ENCODE peak calls at places on chromosomes 5 and 9, in eight cellular contexts. One of them, this sample, is unnamed. For H3K9me3, the result is how much of the 10 kb centered on the place peaks cover.

GRCh38 chr9:19975499-19975898 is 186.7 kb upstream of the SLC24A2 start:
- DNase-seq in pancreas: no peak
- DNase-seq in tibial artery: no peak
- DNase-seq in heart left ventricle: no peak
- DNase-seq in right cardiac atrium: no peak
- DNase-seq in H1: no peak
- DNase-seq in Karpas-422: no peak
- DNase-seq in BE2C: no peak
- DNase-seq in this sample: no peak

GRCh38 chr5:140056880-140057279 is 13.8 kb upstream of the NRG2 start:
- DNase-seq in pancreas: no peak
- DNase-seq in tibial artery: no peak
- DNase-seq in heart left ventricle: no peak
- DNase-seq in right cardiac atrium: no peak
- DNase-seq in H1: no peak
- DNase-seq in Karpas-422: no peak
- DNase-seq in BE2C: no peak
- DNase-seq in this sample: no peak

GRCh38 chr5:170585278-170585677 is 81.5 kb downstream of the KCNIP1 start:
- DNase-seq in pancreas: no peak
- DNase-seq in tibial artery: no peak
- DNase-seq in heart left ventricle: no peak
- DNase-seq in right cardiac atrium: no peak
- DNase-seq in H1: no peak
- DNase-seq in Karpas-422: no peak
- DNase-seq in BE2C: no peak
- DNase-seq in this sample: no peak

GRCh38 chr9:113614843-113615648 is 151.5 kb downstream of the RGS3 start:
- DNase-seq in pancreas: peak
- DNase-seq in tibial artery: peak
- DNase-seq in heart left ventricle: peak
- DNase-seq in right cardiac atrium: peak
- DNase-seq in H1: no peak
- DNase-seq in Karpas-422: no peak
- DNase-seq in BE2C: no peak
- DNase-seq in this sample: no peak

GRCh38 chr5:43017438-43017820 is 22.7 kb downstream of the ANXA2R start:
- DNase-seq in pancreas: no peak
- DNase-seq in tibial artery: no peak
- DNase-seq in heart left ventricle: peak
- DNase-seq in right cardiac atrium: peak
- DNase-seq in H1: no peak
- DNase-seq in Karpas-422: peak
- DNase-seq in BE2C: no peak
- DNase-seq in this sample: no peak

GRCh38 chr9:78439192-78439865 is 142.4 kb downstream of the PSAT1 start:
- DNase-seq in pancreas: peak
- DNase-seq in tibial artery: peak
- DNase-seq in heart left ventricle: peak
- DNase-seq in right cardiac atrium: peak
- DNase-seq in H1: peak
- DNase-seq in Karpas-422: peak
- DNase-seq in BE2C: peak
- DNase-seq in this sample: no peak

GRCh38 chr5:196350-196749 is 5.1 kb downstream of the LRRC14B start:
- DNase-seq in pancreas: no peak
- DNase-seq in tibial artery: no peak
- DNase-seq in heart left ventricle: no peak
- DNase-seq in right cardiac atrium: peak
- DNase-seq in H1: no peak
- DNase-seq in Karpas-422: no peak
- DNase-seq in BE2C: no peak
- DNase-seq in this sample: no peak

GRCh38 chr9:134372621-134373267 is 46.5 kb downstream of the RXRA start:
- DNase-seq in pancreas: no peak
- DNase-seq in tibial artery: peak
- DNase-seq in heart left ventricle: peak
- DNase-seq in right cardiac atrium: peak
- DNase-seq in H1: no peak
- DNase-seq in Karpas-422: no peak
- DNase-seq in BE2C: no peak
- DNase-seq in this sample: no peak

GRCh38 chr9:107249131-107249533 is 33.9 kb upstream of the RAD23B start:
- DNase-seq in pancreas: no peak
- DNase-seq in tibial artery: no peak
- DNase-seq in heart left ventricle: no peak
- DNase-seq in right cardiac atrium: no peak
- DNase-seq in H1: no peak
- DNase-seq in Karpas-422: no peak
- DNase-seq in BE2C: no peak
- DNase-seq in this sample: no peak

GRCh38 chr5:93721511-93721910 is 19.9 kb downstream of the POU5F2 start:
- DNase-seq in pancreas: no peak
- DNase-seq in tibial artery: no peak
- DNase-seq in heart left ventricle: no peak
- DNase-seq in right cardiac atrium: no peak
- DNase-seq in H1: no peak
- DNase-seq in Karpas-422: no peak
- DNase-seq in BE2C: no peak
- DNase-seq in this sample: no peak

GRCh38 chr9:89359018-89359417 is 40.7 kb downstream of the SECISBP2 start:
- DNase-seq in pancreas: no peak
- DNase-seq in tibial artery: no peak
- DNase-seq in heart left ventricle: peak
- DNase-seq in right cardiac atrium: no peak
- DNase-seq in H1: no peak
- DNase-seq in Karpas-422: no peak
- DNase-seq in BE2C: peak
- DNase-seq in this sample: no peak

GRCh38 chr5:1429501-1429900 is 15.7 kb downstream of the SLC6A3 start:
- DNase-seq in pancreas: peak
- DNase-seq in tibial artery: no peak
- DNase-seq in heart left ventricle: no peak
- DNase-seq in right cardiac atrium: no peak
- DNase-seq in H1: no peak
- DNase-seq in Karpas-422: no peak
- DNase-seq in BE2C: no peak
- DNase-seq in this sample: no peak

GRCh38 chr5:1429066-1429465 is 16.2 kb downstream of the SLC6A3 start:
- DNase-seq in pancreas: peak
- DNase-seq in tibial artery: no peak
- DNase-seq in heart left ventricle: no peak
- DNase-seq in right cardiac atrium: no peak
- DNase-seq in H1: no peak
- DNase-seq in Karpas-422: no peak
- DNase-seq in BE2C: no peak
- DNase-seq in this sample: no peak

GRCh38 chr5:1431021-1431811 is 14.0 kb downstream of the SLC6A3 start:
- DNase-seq in pancreas: peak
- DNase-seq in tibial artery: no peak
- DNase-seq in heart left ventricle: no peak
- DNase-seq in right cardiac atrium: no peak
- DNase-seq in H1: no peak
- DNase-seq in Karpas-422: no peak
- DNase-seq in BE2C: no peak
- DNase-seq in this sample: no peak

GRCh38 chr5:1431896-1432295 is 13.3 kb downstream of the SLC6A3 start:
- DNase-seq in pancreas: peak
- DNase-seq in tibial artery: no peak
- DNase-seq in heart left ventricle: no peak
- DNase-seq in right cardiac atrium: no peak
- DNase-seq in H1: no peak
- DNase-seq in Karpas-422: no peak
- DNase-seq in BE2C: no peak
- DNase-seq in this sample: no peak

DNA sequence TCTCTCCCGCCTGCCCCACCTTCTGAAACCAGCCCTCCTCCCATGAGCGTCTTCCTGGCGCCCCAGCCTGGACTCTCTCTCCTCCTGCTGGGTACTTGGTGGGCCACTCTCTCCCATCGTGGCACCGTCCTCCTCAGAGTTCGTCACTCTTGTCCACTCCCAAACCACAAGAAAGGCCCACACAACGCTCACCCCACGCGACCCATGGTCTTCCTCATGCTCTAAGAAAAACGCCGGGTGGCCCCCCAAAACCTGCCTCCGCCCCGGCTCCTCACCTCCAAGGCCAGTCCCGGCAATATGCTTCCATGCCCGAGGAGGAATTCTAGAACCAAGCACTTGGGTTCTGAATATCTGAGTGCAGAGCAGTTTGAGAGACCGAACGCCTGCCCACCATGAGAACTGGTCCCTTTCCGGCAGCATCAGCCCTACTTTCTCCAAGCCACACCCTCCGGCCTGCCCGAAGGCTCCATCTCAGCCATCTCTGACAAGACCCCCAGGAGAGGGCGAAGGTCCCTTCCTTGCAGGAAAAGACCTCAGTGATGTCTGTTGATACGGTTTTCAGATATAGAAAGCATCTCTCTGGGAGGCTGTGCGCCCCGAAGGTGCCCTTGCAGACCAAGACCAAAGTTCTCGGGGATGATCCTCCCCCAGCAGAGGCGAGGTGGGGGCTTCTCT is 15.0 kb downstream of the SLC6A3 start:
- DNase-seq in pancreas: peak
- DNase-seq in tibial artery: no peak
- DNase-seq in heart left ventricle: no peak
- DNase-seq in right cardiac atrium: no peak
- DNase-seq in H1: no peak
- DNase-seq in Karpas-422: no peak
- DNase-seq in BE2C: no peak
- DNase-seq in this sample: no peak
- H3K9me3 ChIP-seq in pancreas: under half
- H3K9me3 ChIP-seq in tibial artery: under half
- H3K9me3 ChIP-seq in heart left ventricle: under half
- H3K9me3 ChIP-seq in right cardiac atrium: under half
- H3K9me3 ChIP-seq in H1: under half
- H3K9me3 ChIP-seq in Karpas-422: under half
- H3K9me3 ChIP-seq in BE2C: under half
- H3K9me3 ChIP-seq in this sample: under half

GRCh38 chr5:124740055-124740454 is 6.4 kb downstream of the ZNF608 start:
- DNase-seq in pancreas: no peak
- DNase-seq in tibial artery: no peak
- DNase-seq in heart left ventricle: no peak
- DNase-seq in right cardiac atrium: no peak
- DNase-seq in H1: no peak
- DNase-seq in Karpas-422: no peak
- DNase-seq in BE2C: no peak
- DNase-seq in this sample: no peak

GRCh38 chr5:124742521-124742920 is 3.9 kb downstream of the ZNF608 start:
- DNase-seq in pancreas: no peak
- DNase-seq in tibial artery: no peak
- DNase-seq in heart left ventricle: no peak
- DNase-seq in right cardiac atrium: no peak
- DNase-seq in H1: no peak
- DNase-seq in Karpas-422: no peak
- DNase-seq in BE2C: no peak
- DNase-seq in this sample: no peak

GRCh38 chr5:124742983-124743533 is 3.4 kb downstream of the ZNF608 start:
- DNase-seq in pancreas: no peak
- DNase-seq in tibial artery: no peak
- DNase-seq in heart left ventricle: no peak
- DNase-seq in right cardiac atrium: no peak
- DNase-seq in H1: peak
- DNase-seq in Karpas-422: no peak
- DNase-seq in BE2C: no peak
- DNase-seq in this sample: no peak

GRCh38 chr5:124741711-124742496 is 4.5 kb downstream of the ZNF608 start:
- DNase-seq in pancreas: no peak
- DNase-seq in tibial artery: no peak
- DNase-seq in heart left ventricle: no peak
- DNase-seq in right cardiac atrium: no peak
- DNase-seq in H1: peak
- DNase-seq in Karpas-422: no peak
- DNase-seq in BE2C: no peak
- DNase-seq in this sample: no peak

DNA sequence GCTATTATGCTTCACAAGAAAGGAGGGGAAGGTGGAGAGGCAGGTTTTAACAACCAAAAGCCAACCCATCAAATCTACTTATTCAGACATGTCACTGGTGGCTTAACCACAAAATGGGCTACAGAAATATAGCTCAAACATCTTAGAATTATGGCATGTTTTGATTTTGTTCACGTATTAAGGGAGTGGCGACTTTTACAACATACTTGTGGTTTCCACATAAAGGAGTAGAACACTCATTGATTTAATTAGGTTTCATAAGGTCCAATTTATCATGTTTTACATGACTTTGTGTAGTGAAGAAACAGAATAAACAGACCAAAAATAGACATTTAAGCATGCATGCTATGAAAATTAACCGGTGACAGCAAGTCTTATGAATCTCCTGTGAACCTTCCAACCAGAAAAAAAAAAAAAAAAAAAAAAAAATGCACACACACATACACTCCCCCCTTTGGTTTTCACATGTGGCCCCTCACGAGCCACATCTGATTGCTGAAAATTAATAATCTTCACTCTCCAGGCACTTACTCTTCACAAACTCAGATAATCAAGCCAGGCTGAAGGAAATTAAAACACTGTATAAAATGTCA is 5.4 kb downstream of the ZNF608 start:
- DNase-seq in pancreas: no peak
- DNase-seq in tibial artery: no peak
- DNase-seq in heart left ventricle: no peak
- DNase-seq in right cardiac atrium: no peak
- DNase-seq in H1: no peak
- DNase-seq in Karpas-422: no peak
- DNase-seq in BE2C: no peak
- DNase-seq in this sample: no peak
- H3K9me3 ChIP-seq in pancreas: under half
- H3K9me3 ChIP-seq in tibial artery: under half
- H3K9me3 ChIP-seq in heart left ventricle: under half
- H3K9me3 ChIP-seq in right cardiac atrium: under half
- H3K9me3 ChIP-seq in H1: under half
- H3K9me3 ChIP-seq in Karpas-422: under half
- H3K9me3 ChIP-seq in BE2C: under half
- H3K9me3 ChIP-seq in this sample: under half

DNA sequence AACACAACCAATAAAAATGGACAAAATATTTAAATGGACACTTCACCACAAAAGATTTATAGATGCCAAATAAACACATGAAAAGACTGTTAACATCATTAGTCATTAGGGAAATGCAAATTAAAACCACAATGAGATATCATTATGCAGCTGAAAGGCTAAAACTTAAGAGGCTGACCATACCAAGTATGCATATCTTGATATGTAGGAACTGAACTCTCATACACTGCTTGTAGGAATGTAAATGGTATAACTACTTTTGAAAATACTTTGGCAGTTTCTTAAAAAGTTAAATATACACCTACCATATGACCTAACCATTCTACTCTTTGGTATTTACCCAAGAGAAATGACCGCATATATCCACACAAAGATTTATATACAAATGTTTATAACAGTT is 13.6 kb upstream of the ADAMTS12 start:
- DNase-seq in pancreas: no peak
- DNase-seq in tibial artery: no peak
- DNase-seq in heart left ventricle: no peak
- DNase-seq in right cardiac atrium: no peak
- DNase-seq in H1: no peak
- DNase-seq in Karpas-422: no peak
- DNase-seq in BE2C: no peak
- DNase-seq in this sample: no peak
- H3K9me3 ChIP-seq in pancreas: under half
- H3K9me3 ChIP-seq in tibial artery: under half
- H3K9me3 ChIP-seq in heart left ventricle: under half
- H3K9me3 ChIP-seq in right cardiac atrium: under half
- H3K9me3 ChIP-seq in H1: under half
- H3K9me3 ChIP-seq in Karpas-422: under half
- H3K9me3 ChIP-seq in BE2C: under half
- H3K9me3 ChIP-seq in this sample: under half

GRCh38 chr5:1226231-1226630 is 1.1 kb downstream of the SLC6A18 start:
- DNase-seq in pancreas: no peak
- DNase-seq in tibial artery: no peak
- DNase-seq in heart left ventricle: no peak
- DNase-seq in right cardiac atrium: no peak
- DNase-seq in H1: no peak
- DNase-seq in Karpas-422: no peak
- DNase-seq in BE2C: no peak
- DNase-seq in this sample: no peak
- H3K9me3 ChIP-seq in pancreas: under half
- H3K9me3 ChIP-seq in tibial artery: under half
- H3K9me3 ChIP-seq in heart left ventricle: under half
- H3K9me3 ChIP-seq in right cardiac atrium: under half
- H3K9me3 ChIP-seq in H1: under half
- H3K9me3 ChIP-seq in Karpas-422: under half
- H3K9me3 ChIP-seq in BE2C: under half
- H3K9me3 ChIP-seq in this sample: under half

This sample was measured in esophagus squamous epithelium.